ENCODE peak calls at places on chromosomes 13 and 19, in eight cellular contexts. One of them, this sample, is unnamed. For H3K79me2 and H3K4me1, the result is how much of the 10 kb centered on the place peaks cover.

GRCh38 chr19:40377876-40378385 is 12.1 kb downstream of the HIPK4 start:
- DNase-seq in GM23338: no peak
- DNase-seq in astrocyte: no peak
- DNase-seq in GM23248: no peak
- DNase-seq in fibroblast of lung: no peak
- DNase-seq in HepG2: no peak
- DNase-seq in H9: no peak
- DNase-seq in hepatocyte: no peak
- DNase-seq in this sample: no peak

GRCh38 chr19:56291857-56292256 is 19.3 kb downstream of the EDDM13 start:
- DNase-seq in GM23338: no peak
- DNase-seq in astrocyte: no peak
- DNase-seq in GM23248: no peak
- DNase-seq in fibroblast of lung: no peak
- DNase-seq in HepG2: no peak
- DNase-seq in H9: no peak
- DNase-seq in hepatocyte: no peak
- DNase-seq in this sample: no peak

GRCh38 chr19:55069137-55069858 is 6.3 kb upstream of the RDH13 start:
- DNase-seq in GM23338: peak
- DNase-seq in astrocyte: no peak
- DNase-seq in GM23248: peak
- DNase-seq in fibroblast of lung: peak
- DNase-seq in HepG2: no peak
- DNase-seq in H9: peak
- DNase-seq in hepatocyte: peak
- DNase-seq in this sample: peak

GRCh38 chr13:37143901-37144300 is 38.4 kb upstream of the CSNK1A1L start:
- DNase-seq in GM23338: no peak
- DNase-seq in astrocyte: peak
- DNase-seq in GM23248: peak
- DNase-seq in fibroblast of lung: peak
- DNase-seq in HepG2: no peak
- DNase-seq in H9: no peak
- DNase-seq in hepatocyte: no peak
- DNase-seq in this sample: no peak

GRCh38 chr19:45973564-45974338 is at the start of gene NOVA2:
- DNase-seq in GM23338: peak
- DNase-seq in astrocyte: peak
- DNase-seq in GM23248: peak
- DNase-seq in fibroblast of lung: peak
- DNase-seq in HepG2: no peak
- DNase-seq in H9: peak
- DNase-seq in hepatocyte: peak
- DNase-seq in this sample: peak

GRCh38 chr13:68030152-68030809 is 800.1 kb upstream of the PCDH9 start:
- DNase-seq in GM23338: no peak
- DNase-seq in astrocyte: no peak
- DNase-seq in GM23248: no peak
- DNase-seq in fibroblast of lung: no peak
- DNase-seq in HepG2: no peak
- DNase-seq in H9: no peak
- DNase-seq in hepatocyte: no peak
- DNase-seq in this sample: no peak

GRCh38 chr13:113962975-113963374 is 10.9 kb downstream of the C13orf46 start:
- DNase-seq in GM23338: no peak
- DNase-seq in astrocyte: no peak
- DNase-seq in GM23248: no peak
- DNase-seq in fibroblast of lung: no peak
- DNase-seq in HepG2: no peak
- DNase-seq in H9: no peak
- DNase-seq in hepatocyte: no peak
- DNase-seq in this sample: no peak

GRCh38 chr13:103772576-103772975 is 706.4 kb upstream of the SLC10A2 start:
- DNase-seq in GM23338: peak
- DNase-seq in astrocyte: no peak
- DNase-seq in GM23248: no peak
- DNase-seq in fibroblast of lung: no peak
- DNase-seq in HepG2: peak
- DNase-seq in H9: no peak
- DNase-seq in hepatocyte: no peak
- DNase-seq in this sample: peak

GRCh38 chr13:112133489-112134149 is 66.7 kb downstream of the SOX1 start:
- DNase-seq in GM23338: no peak
- DNase-seq in astrocyte: no peak
- DNase-seq in GM23248: no peak
- DNase-seq in fibroblast of lung: no peak
- DNase-seq in HepG2: no peak
- DNase-seq in H9: no peak
- DNase-seq in hepatocyte: no peak
- DNase-seq in this sample: no peak

GRCh38 chr19:47713046-47714021 is at the start of gene EHD2:
- DNase-seq in GM23338: peak
- DNase-seq in astrocyte: peak
- DNase-seq in GM23248: peak
- DNase-seq in fibroblast of lung: peak
- DNase-seq in HepG2: no peak
- DNase-seq in H9: peak
- DNase-seq in hepatocyte: peak
- DNase-seq in this sample: no peak

GRCh38 chr19:13132471-13133166 is 14.6 kb downstream of the NACC1 start:
- DNase-seq in GM23338: no peak
- DNase-seq in astrocyte: peak
- DNase-seq in GM23248: peak
- DNase-seq in fibroblast of lung: peak
- DNase-seq in HepG2: no peak
- DNase-seq in H9: peak
- DNase-seq in hepatocyte: peak
- DNase-seq in this sample: peak

GRCh38 chr19:15136234-15136954 is 29.2 kb downstream of the SYDE1 start:
- DNase-seq in GM23338: no peak
- DNase-seq in astrocyte: no peak
- DNase-seq in GM23248: peak
- DNase-seq in fibroblast of lung: peak
- DNase-seq in HepG2: no peak
- DNase-seq in H9: no peak
- DNase-seq in hepatocyte: peak
- DNase-seq in this sample: peak

GRCh38 chr19:33876619-33877018 is 79.9 kb downstream of the KCTD15 start:
- DNase-seq in GM23338: no peak
- DNase-seq in astrocyte: no peak
- DNase-seq in GM23248: no peak
- DNase-seq in fibroblast of lung: no peak
- DNase-seq in HepG2: no peak
- DNase-seq in H9: no peak
- DNase-seq in hepatocyte: no peak
- DNase-seq in this sample: no peak

GRCh38 chr13:73956795-73957408 is 177.3 kb downstream of the KLF12 start:
- DNase-seq in GM23338: no peak
- DNase-seq in astrocyte: no peak
- DNase-seq in GM23248: no peak
- DNase-seq in fibroblast of lung: no peak
- DNase-seq in HepG2: no peak
- DNase-seq in H9: no peak
- DNase-seq in hepatocyte: no peak
- DNase-seq in this sample: no peak
- H3K79me2 ChIP-seq in GM23338: under half
- H3K79me2 ChIP-seq in astrocyte: under half
- H3K79me2 ChIP-seq in GM23248: half or more
- H3K79me2 ChIP-seq in fibroblast of lung: under half
- H3K79me2 ChIP-seq in HepG2: under half
- H3K79me2 ChIP-seq in H9: under half
- H3K79me2 ChIP-seq in hepatocyte: under half
- H3K79me2 ChIP-seq in this sample: under half

GRCh38 chr13:40235160-40235796 is 431.2 kb downstream of the FOXO1 start:
- DNase-seq in GM23338: no peak
- DNase-seq in astrocyte: peak
- DNase-seq in GM23248: peak
- DNase-seq in fibroblast of lung: peak
- DNase-seq in HepG2: no peak
- DNase-seq in H9: no peak
- DNase-seq in hepatocyte: no peak
- DNase-seq in this sample: peak

GRCh38 chr13:40243047-40243446 is 423.4 kb downstream of the FOXO1 start:
- DNase-seq in GM23338: no peak
- DNase-seq in astrocyte: no peak
- DNase-seq in GM23248: no peak
- DNase-seq in fibroblast of lung: no peak
- DNase-seq in HepG2: no peak
- DNase-seq in H9: no peak
- DNase-seq in hepatocyte: no peak
- DNase-seq in this sample: no peak

GRCh38 chr13:40236566-40237168 is 429.8 kb downstream of the FOXO1 start:
- DNase-seq in GM23338: no peak
- DNase-seq in astrocyte: no peak
- DNase-seq in GM23248: peak
- DNase-seq in fibroblast of lung: peak
- DNase-seq in HepG2: no peak
- DNase-seq in H9: no peak
- DNase-seq in hepatocyte: peak
- DNase-seq in this sample: no peak

GRCh38 chr13:40240293-40240692 is 426.1 kb downstream of the FOXO1 start:
- DNase-seq in GM23338: no peak
- DNase-seq in astrocyte: no peak
- DNase-seq in GM23248: no peak
- DNase-seq in fibroblast of lung: no peak
- DNase-seq in HepG2: no peak
- DNase-seq in H9: no peak
- DNase-seq in hepatocyte: no peak
- DNase-seq in this sample: no peak

GRCh38 chr13:40238761-40239160 is 427.7 kb downstream of the FOXO1 start:
- DNase-seq in GM23338: no peak
- DNase-seq in astrocyte: no peak
- DNase-seq in GM23248: no peak
- DNase-seq in fibroblast of lung: no peak
- DNase-seq in HepG2: no peak
- DNase-seq in H9: no peak
- DNase-seq in hepatocyte: no peak
- DNase-seq in this sample: no peak
- H3K4me1 ChIP-seq in GM23338: under half
- H3K4me1 ChIP-seq in astrocyte: under half
- H3K4me1 ChIP-seq in GM23248: under half
- H3K4me1 ChIP-seq in fibroblast of lung: under half
- H3K4me1 ChIP-seq in HepG2: under half
- H3K4me1 ChIP-seq in H9: under half
- H3K4me1 ChIP-seq in hepatocyte: under half
- H3K4me1 ChIP-seq in this sample: under half

GRCh38 chr13:76668716-76669115 is 217.5 kb downstream of the KCTD12 start:
- DNase-seq in GM23338: no peak
- DNase-seq in astrocyte: no peak
- DNase-seq in GM23248: no peak
- DNase-seq in fibroblast of lung: no peak
- DNase-seq in HepG2: no peak
- DNase-seq in H9: no peak
- DNase-seq in hepatocyte: no peak
- DNase-seq in this sample: no peak
- H3K79me2 ChIP-seq in GM23338: under half
- H3K79me2 ChIP-seq in astrocyte: under half
- H3K79me2 ChIP-seq in GM23248: under half
- H3K79me2 ChIP-seq in fibroblast of lung: under half
- H3K79me2 ChIP-seq in HepG2: under half
- H3K79me2 ChIP-seq in H9: under half
- H3K79me2 ChIP-seq in hepatocyte: under half
- H3K79me2 ChIP-seq in this sample: under half

GRCh38 chr19:38361633-38362075 is 12.7 kb upstream of the PSMD8 start:
- DNase-seq in GM23338: peak
- DNase-seq in astrocyte: peak
- DNase-seq in GM23248: peak
- DNase-seq in fibroblast of lung: peak
- DNase-seq in HepG2: peak
- DNase-seq in H9: peak
- DNase-seq in hepatocyte: peak
- DNase-seq in this sample: peak
- H3K4me1 ChIP-seq in GM23338: under half
- H3K4me1 ChIP-seq in astrocyte: under half
- H3K4me1 ChIP-seq in GM23248: under half
- H3K4me1 ChIP-seq in fibroblast of lung: under half
- H3K4me1 ChIP-seq in HepG2: under half
- H3K4me1 ChIP-seq in H9: under half
- H3K4me1 ChIP-seq in hepatocyte: under half
- H3K4me1 ChIP-seq in this sample: under half

GRCh38 chr13:100234524-100235136 is 145.7 kb downstream of the PCCA start:
- DNase-seq in GM23338: no peak
- DNase-seq in astrocyte: peak
- DNase-seq in GM23248: peak
- DNase-seq in fibroblast of lung: peak
- DNase-seq in HepG2: peak
- DNase-seq in H9: no peak
- DNase-seq in hepatocyte: no peak
- DNase-seq in this sample: no peak

GRCh38 chr13:100234006-100234405 is 145.1 kb downstream of the PCCA start:
- DNase-seq in GM23338: no peak
- DNase-seq in astrocyte: no peak
- DNase-seq in GM23248: no peak
- DNase-seq in fibroblast of lung: no peak
- DNase-seq in HepG2: no peak
- DNase-seq in H9: no peak
- DNase-seq in hepatocyte: no peak
- DNase-seq in this sample: no peak

GRCh38 chr13:100230813-100231575 is 142.1 kb downstream of the PCCA start:
- DNase-seq in GM23338: no peak
- DNase-seq in astrocyte: no peak
- DNase-seq in GM23248: no peak
- DNase-seq in fibroblast of lung: no peak
- DNase-seq in HepG2: no peak
- DNase-seq in H9: no peak
- DNase-seq in hepatocyte: no peak
- DNase-seq in this sample: no peak

GRCh38 chr13:100235311-100235901 is 146.5 kb downstream of the PCCA start:
- DNase-seq in GM23338: peak
- DNase-seq in astrocyte: peak
- DNase-seq in GM23248: peak
- DNase-seq in fibroblast of lung: peak
- DNase-seq in HepG2: peak
- DNase-seq in H9: no peak
- DNase-seq in hepatocyte: peak
- DNase-seq in this sample: peak

DNA sequence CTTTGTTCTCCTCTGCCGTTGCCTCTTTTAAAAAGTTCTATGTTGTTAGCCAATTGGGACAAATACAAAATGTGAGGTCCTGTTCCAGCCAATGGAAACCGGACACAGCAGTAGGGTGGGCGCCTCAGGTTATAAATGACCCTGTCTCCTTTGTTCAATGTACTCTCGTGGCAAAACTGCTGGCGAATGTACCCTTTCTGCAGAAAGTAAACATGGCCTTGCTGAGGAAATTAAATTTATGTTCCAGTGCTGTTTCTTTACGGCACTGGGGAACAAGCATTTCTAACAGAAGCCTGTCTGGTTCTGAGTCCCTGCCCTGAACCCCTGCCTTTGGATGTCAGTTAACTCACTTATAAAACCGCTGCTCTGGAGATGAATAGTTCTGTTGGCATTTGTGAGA is 140.7 kb downstream of the PCCA start:
- DNase-seq in GM23338: no peak
- DNase-seq in astrocyte: no peak
- DNase-seq in GM23248: no peak
- DNase-seq in fibroblast of lung: no peak
- DNase-seq in HepG2: no peak
- DNase-seq in H9: no peak
- DNase-seq in hepatocyte: no peak
- DNase-seq in this sample: no peak
- H3K79me2 ChIP-seq in GM23338: under half
- H3K79me2 ChIP-seq in astrocyte: under half
- H3K79me2 ChIP-seq in GM23248: under half
- H3K79me2 ChIP-seq in fibroblast of lung: under half
- H3K79me2 ChIP-seq in HepG2: under half
- H3K79me2 ChIP-seq in H9: under half
- H3K79me2 ChIP-seq in hepatocyte: under half
- H3K79me2 ChIP-seq in this sample: under half

GRCh38 chr13:46602531-46602930 is 49.6 kb downstream of the LRCH1 start:
- DNase-seq in GM23338: no peak
- DNase-seq in astrocyte: no peak
- DNase-seq in GM23248: no peak
- DNase-seq in fibroblast of lung: no peak
- DNase-seq in HepG2: no peak
- DNase-seq in H9: no peak
- DNase-seq in hepatocyte: no peak
- DNase-seq in this sample: no peak
- H3K4me1 ChIP-seq in GM23338: under half
- H3K4me1 ChIP-seq in astrocyte: under half
- H3K4me1 ChIP-seq in GM23248: under half
- H3K4me1 ChIP-seq in fibroblast of lung: under half
- H3K4me1 ChIP-seq in HepG2: half or more
- H3K4me1 ChIP-seq in H9: under half
- H3K4me1 ChIP-seq in hepatocyte: under half
- H3K4me1 ChIP-seq in this sample: under half